ENCODE peak calls at places on chromosomes 6 and 20, in seven cellular contexts. L is body of pancreas, W is HepG2, S is heart left ventricle, E is A549, T is GM12878, C is transverse colon. B is an unnamed sample.

GRCh38 chr20:52801628-52802006 is 170.5 kb upstream of the TSHZ2 start:
- DNase-seq in L (peak; percentile 57), W (no peak), S (no peak), E (no peak), T (no peak), C (no peak), B (no peak)

GRCh38 chr20:17635846-17636245 is 46.2 kb downstream of the RRBP1 start:
- DNase-seq in L (no peak), W (no peak), S (no peak), E (no peak), T (no peak), C (no peak), B (no peak)

GRCh38 chr6:141326426-141326825 is 806.3 kb upstream of the GJE1 start:
- DNase-seq in L (peak; percentile 13), W (peak; percentile 62), S (peak; percentile 33), E (peak; percentile 34), T (no peak), C (no peak), B (peak; percentile 44)

GRCh38 chr6:161434331-161434730 is 160.5 kb upstream of the AGPAT4 start:
- DNase-seq in L (peak; percentile 23), W (no peak), S (no peak), E (no peak), T (no peak), C (no peak), B (no peak)

GRCh38 chr20:40508821-40509220 is 180.2 kb downstream of the MAFB start:
- DNase-seq in L (no peak), W (no peak), S (no peak), E (no peak), T (no peak), C (no peak), B (no peak)

GRCh38 chr6:43871933-43872332 is 101.9 kb downstream of the VEGFA start:
- DNase-seq in L (no peak), W (no peak), S (no peak), E (no peak), T (no peak), C (no peak), B (no peak)

GRCh38 chr20:12404941-12405340 is 487.2 kb downstream of the BTBD3 start:
- DNase-seq in L (no peak), W (no peak), S (no peak), E (no peak), T (no peak), C (no peak), B (no peak)

GRCh38 chr20:50138479-50139393 is 14.8 kb downstream of the PEDS1 start:
- DNase-seq in L (no peak), W (peak; percentile 73), S (peak; percentile 49), E (no peak), T (no peak), C (no peak), B (no peak)

GRCh38 chr6:134532694-134533624 is 215.0 kb upstream of the SGK1 start:
- DNase-seq in L (peak; percentile 50), W (no peak), S (no peak), E (no peak), T (no peak), C (no peak), B (no peak)

GRCh38 chr6:170062904-170063220 is 228.0 kb downstream of the DLL1 start:
- DNase-seq in L (no peak), W (no peak), S (no peak), E (no peak), T (no peak), C (peak; percentile 6), B (no peak)

GRCh38 chr6:160477901-160478300 is 129.7 kb downstream of the SLC22A3 start:
- DNase-seq in L (no peak), W (no peak), S (no peak), E (no peak), T (no peak), C (no peak), B (no peak)

GRCh38 chr6:158737710-158738615 is 81.2 kb downstream of the EZR start:
- DNase-seq in L (no peak), W (no peak), S (no peak), E (peak; percentile 47), T (no peak), C (peak; percentile 55), B (no peak)

GRCh38 chr6:31765910-31766794 is 3.7 kb downstream of the SAPCD1 start:
- DNase-seq in L (no peak), W (peak; percentile 67), S (no peak), E (no peak), T (no peak), C (no peak), B (no peak)

GRCh38 chr6:157728183-157728881 is 94.7 kb upstream of the SNX9 start:
- DNase-seq in L (peak; percentile 16), W (peak; percentile 99), S (no peak), E (no peak), T (no peak), C (no peak), B (peak; percentile 72)

GRCh38 chr6:46933751-46934150 is 12.0 kb upstream of the ADGRF5 start:
- DNase-seq in L (no peak), W (no peak), S (no peak), E (no peak), T (no peak), C (no peak), B (no peak)

GRCh38 chr6:46932941-46933340 is 11.2 kb upstream of the ADGRF5 start:
- DNase-seq in L (no peak), W (no peak), S (no peak), E (no peak), T (no peak), C (no peak), B (no peak)

GRCh38 chr6:46937623-46938022 is 15.9 kb upstream of the ADGRF5 start:
- DNase-seq in L (no peak), W (no peak), S (no peak), E (no peak), T (no peak), C (no peak), B (no peak)

GRCh38 chr6:46932526-46932925 is 10.8 kb upstream of the ADGRF5 start:
- DNase-seq in L (no peak), W (no peak), S (no peak), E (no peak), T (no peak), C (no peak), B (no peak)

DNA sequence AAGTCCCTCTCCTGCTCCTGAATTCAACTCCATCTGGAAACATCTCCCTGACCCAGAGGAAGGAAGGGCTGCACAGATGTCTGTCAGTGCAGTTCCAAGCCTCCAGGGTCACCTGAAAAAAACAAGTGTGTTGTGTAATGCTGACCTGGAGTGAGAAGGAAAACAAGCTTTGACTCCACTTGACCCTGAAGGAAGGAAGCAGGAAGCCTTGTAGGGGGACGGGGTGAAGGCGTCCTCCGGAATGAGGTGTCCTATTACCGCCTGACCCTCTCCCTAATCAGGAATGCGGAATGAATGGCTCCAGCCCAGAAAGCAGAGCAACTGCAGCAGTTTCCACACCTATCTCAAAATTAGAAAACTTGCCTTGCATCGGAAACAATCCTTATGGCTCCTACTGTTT is 13.9 kb upstream of the ADGRF5 start:
- DNase-seq in L (no peak), W (no peak), S (peak; percentile 35), E (no peak), T (no peak), C (no peak), B (no peak)
- TF ChIP-seq POLR2A in L (no peak), W (no peak), S (no peak), E (no peak), T (no peak), C (no peak), B (no peak)

GRCh38 chr6:33428891-33429744 is 9.3 kb downstream of the SYNGAP1 start:
- DNase-seq in L (no peak), W (no peak), S (no peak), E (no peak), T (no peak), C (no peak), B (no peak)

GRCh38 chr6:33425668-33426577 is 6.1 kb downstream of the SYNGAP1 start:
- DNase-seq in L (peak; percentile 87), W (peak; percentile 73), S (peak; percentile 90), E (peak; percentile 83), T (no peak), C (peak; percentile 91), B (peak; percentile 98)

GRCh38 chr6:33426590-33427563 is 7.0 kb downstream of the SYNGAP1 start:
- DNase-seq in L (no peak), W (no peak), S (no peak), E (peak; percentile 19), T (no peak), C (no peak), B (no peak)

GRCh38 chr6:33428219-33428890 is 8.5 kb downstream of the SYNGAP1 start:
- DNase-seq in L (peak; percentile 34), W (peak; percentile 79), S (no peak), E (peak; percentile 83), T (no peak), C (peak; percentile 37), B (no peak)

DNA sequence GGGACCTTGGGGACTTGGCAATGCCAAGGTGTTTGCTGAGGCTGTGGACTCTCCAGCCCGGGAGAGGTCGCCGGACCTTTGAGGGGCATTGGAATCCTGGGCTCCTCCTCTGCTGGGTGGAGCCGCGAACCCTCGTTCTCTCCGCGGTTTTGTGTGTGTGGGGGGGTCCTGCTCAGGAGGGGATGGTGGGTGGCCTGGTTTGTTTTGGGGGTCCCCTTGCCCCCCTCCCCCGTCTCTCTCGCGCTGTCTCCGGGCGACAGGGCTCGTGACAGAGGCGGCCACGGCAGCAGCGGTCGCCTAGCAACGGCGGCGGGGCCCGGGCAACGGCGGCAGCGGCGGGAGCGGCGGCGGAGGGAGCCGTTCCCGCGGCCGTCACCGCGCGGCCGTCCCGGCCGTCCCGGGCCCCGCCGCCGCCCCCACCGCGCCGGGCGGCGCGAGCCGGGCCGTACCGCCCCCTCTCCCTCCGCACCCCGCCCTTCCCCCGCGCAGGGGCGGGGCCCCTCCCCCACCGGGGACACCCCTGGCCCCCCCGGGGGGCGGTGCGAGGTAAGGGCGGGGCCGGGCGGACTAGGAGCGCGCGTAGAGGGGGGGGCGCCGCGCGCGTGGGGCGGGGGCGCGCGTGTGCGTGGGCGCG is 7.8 kb downstream of the SYNGAP1 start:
- DNase-seq in L (peak; percentile 59), W (no peak), S (peak; percentile 55), E (peak; percentile 51), T (no peak), C (peak; percentile 71), B (no peak)
- TF ChIP-seq CTCF in L (no peak), W (peak; percentile 37), S (no peak), E (no peak), T (peak; percentile 12), C (no peak), B (no peak)

DNA sequence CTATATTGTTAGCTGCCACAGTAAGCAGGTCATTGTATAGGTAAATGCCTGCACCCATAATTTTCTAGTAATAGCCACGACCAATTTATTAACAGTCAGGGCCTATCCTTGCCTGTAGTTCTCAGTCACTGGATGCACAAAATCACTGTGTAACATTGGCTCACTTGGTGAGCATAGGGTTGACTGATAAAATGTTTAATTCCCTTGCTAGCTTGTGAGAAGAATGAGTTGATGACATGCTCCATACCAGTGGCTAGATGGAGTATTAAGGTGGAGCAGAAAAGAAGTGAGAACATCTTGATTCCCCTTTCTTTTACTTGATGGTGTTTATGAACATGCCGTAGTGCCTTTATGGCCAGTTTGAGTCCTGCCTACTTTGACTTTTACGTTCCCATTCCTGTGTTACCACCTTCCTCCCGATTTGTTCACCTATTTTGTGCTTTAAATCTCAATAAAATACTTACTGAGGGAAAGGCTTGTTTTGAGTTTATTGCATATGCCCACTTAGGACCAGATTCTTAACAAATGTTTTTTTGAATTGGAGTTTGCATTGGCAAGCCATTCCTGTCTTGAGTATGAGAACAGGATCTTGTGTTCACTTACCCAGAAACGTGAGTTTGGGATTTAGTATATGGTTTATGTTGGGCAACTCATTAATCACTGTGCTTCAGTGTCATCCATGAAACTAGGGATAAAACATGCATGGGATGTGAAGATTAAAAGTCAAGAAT is 5.6 kb downstream of the SRSF6 start:
- DNase-seq in L (no peak), W (no peak), S (no peak), E (no peak), T (no peak), C (no peak), B (no peak)
- TF ChIP-seq POLR2A in L (no peak), W (peak; percentile 88), S (no peak), E (no peak), T (no peak), C (peak; percentile 11), B (no peak)

GRCh38 chr6:81838724-81839425 is 86.4 kb upstream of the TENT5A start:
- DNase-seq in L (no peak), W (no peak), S (no peak), E (no peak), T (no peak), C (no peak), B (no peak)
- TF ChIP-seq CTCF in L (no peak), W (no peak), S (no peak), E (no peak), T (no peak), C (peak; percentile 17), B (no peak)

B was measured in lower leg skin.